ENCODE peak calls at places on chromosome X, in six cellular contexts. One of them, this sample, is unnamed.

GRCh38 chrX:12979630-12980015 is 4.7 kb downstream of the TMSB4X start:
- DNase-seq in Calu3: no peak
- DNase-seq in astrocyte of the spinal cord: peak; percentile 34
- DNase-seq in A673: no peak
- DNase-seq in upper lobe of right lung: no peak
- DNase-seq in hypothalamus: no peak
- DNase-seq in this sample: no peak

GRCh38 chrX:150514462-150514861 is 54.0 kb upstream of the MTM1 start:
- DNase-seq in Calu3: no peak
- DNase-seq in astrocyte of the spinal cord: no peak
- DNase-seq in A673: no peak
- DNase-seq in upper lobe of right lung: no peak
- DNase-seq in hypothalamus: no peak
- DNase-seq in this sample: no peak

GRCh38 chrX:120365320-120365719 is 3.4 kb downstream of the ATP1B4 start:
- DNase-seq in Calu3: peak; percentile 63
- DNase-seq in astrocyte of the spinal cord: no peak
- DNase-seq in A673: peak; percentile 42
- DNase-seq in upper lobe of right lung: peak; percentile 69
- DNase-seq in hypothalamus: no peak
- DNase-seq in this sample: peak; percentile 4

GRCh38 chrX:357693-358471 is 28.8 kb downstream of the PPP2R3B start:
- DNase-seq in Calu3: no peak
- DNase-seq in astrocyte of the spinal cord: peak; percentile 29
- DNase-seq in A673: peak; percentile 25
- DNase-seq in upper lobe of right lung: peak; percentile 64
- DNase-seq in hypothalamus: no peak
- DNase-seq in this sample: no peak

GRCh38 chrX:106606583-106606982 is 5.2 kb upstream of the RADX start:
- DNase-seq in Calu3: no peak
- DNase-seq in astrocyte of the spinal cord: no peak
- DNase-seq in A673: no peak
- DNase-seq in upper lobe of right lung: no peak
- DNase-seq in hypothalamus: no peak
- DNase-seq in this sample: no peak

GRCh38 chrX:10726647-10727046 is 106.3 kb upstream of the MID1 start:
- DNase-seq in Calu3: no peak
- DNase-seq in astrocyte of the spinal cord: peak; percentile 88
- DNase-seq in A673: no peak
- DNase-seq in upper lobe of right lung: no peak
- DNase-seq in hypothalamus: no peak
- DNase-seq in this sample: no peak

GRCh38 chrX:12471061-12471460 is 320.2 kb upstream of the PRPS2 start:
- DNase-seq in Calu3: no peak
- DNase-seq in astrocyte of the spinal cord: no peak
- DNase-seq in A673: no peak
- DNase-seq in upper lobe of right lung: no peak
- DNase-seq in hypothalamus: no peak
- DNase-seq in this sample: no peak

GRCh38 chrX:39757971-39758370 is 339.8 kb downstream of the BCOR start:
- DNase-seq in Calu3: no peak
- DNase-seq in astrocyte of the spinal cord: peak; percentile 73
- DNase-seq in A673: no peak
- DNase-seq in upper lobe of right lung: no peak
- DNase-seq in hypothalamus: no peak
- DNase-seq in this sample: no peak

GRCh38 chrX:63560601-63561218 is 209.6 kb upstream of the SPIN4 start:
- DNase-seq in Calu3: peak; percentile 58
- DNase-seq in astrocyte of the spinal cord: peak; percentile 76
- DNase-seq in A673: peak; percentile 61
- DNase-seq in upper lobe of right lung: peak; percentile 70
- DNase-seq in hypothalamus: peak; percentile 22
- DNase-seq in this sample: peak; percentile 39

GRCh38 chrX:119647089-119647488 is 40.9 kb upstream of the NKRF start:
- DNase-seq in Calu3: no peak
- DNase-seq in astrocyte of the spinal cord: no peak
- DNase-seq in A673: peak; percentile 12
- DNase-seq in upper lobe of right lung: no peak
- DNase-seq in hypothalamus: no peak
- DNase-seq in this sample: no peak

This sample was measured in stimulated activated naive B cell treated with anti-CD40 and anti-IgM and Interleukin-4, amounts not matched to agents 10 μg/mL and 1 μg/mL and 100 μg/mL, for 72 hours.